ENCODE peak calls at places on chromosomes 6 and 20, in ten cellular contexts. M is PC-9, X is mucosa of descending colon, Q is Right ventricle myocardium superior, V is progenitor cell of endocrine pancreas, O is NCI-H510A, L is non-pigmented ciliary epithelial cell, Z is substantia nigra, D is fibroblast of the aortic adventitia, Y is HepG2. I is an unnamed sample.

GRCh38 chr6:6712258-6712978 is 123.9 kb downstream of the LY86 start:
- DNase-seq in D (peak; percentile 97), X (peak; percentile 67), O (no peak), Y (peak; percentile 83), V (no peak), Z (no peak), Q (no peak), M (peak; percentile 96), L (peak; percentile 31), I (peak; percentile 72)

GRCh38 chr6:20839624-20840023 is 305.4 kb downstream of the CDKAL1 start:
- DNase-seq in O (no peak), D (no peak), Q (no peak), X (no peak), M (no peak), L (no peak), Z (no peak), Y (no peak), V (no peak), I (no peak)

GRCh38 chr20:5001174-5002076 is at the start of gene SLC23A2:
- DNase-seq in O (peak; percentile 46), L (no peak), Y (no peak), Q (peak; percentile 76), V (peak; percentile 32), Z (peak; percentile 48), M (peak; percentile 45), X (peak; percentile 44), D (no peak), I (peak; percentile 79)

GRCh38 chr6:106659859-106660258 is 30.5 kb downstream of the QRSL1 start:
- DNase-seq in Y (no peak), Z (no peak), O (no peak), L (no peak), X (no peak), D (no peak), Q (no peak), V (no peak), M (no peak), I (no peak)

GRCh38 chr20:64220891-64221527 is 34.5 kb upstream of the PCMTD2 start:
- DNase-seq in D (no peak), Z (no peak), V (no peak), Q (no peak), L (no peak), M (no peak), X (no peak), O (no peak), Y (peak; percentile 66), I (no peak)

GRCh38 chr6:53623497-53623896 is 42.1 kb downstream of the KLHL31 start:
- DNase-seq in L (peak; percentile 17), Y (no peak), O (no peak), D (peak; percentile 43), Q (no peak), V (no peak), X (no peak), M (peak; percentile 46), Z (no peak), I (no peak)

GRCh38 chr6:168232046-168232445 is 87.5 kb downstream of the DACT2 start:
- DNase-seq in O (no peak), M (no peak), Y (peak; percentile 39), Q (no peak), L (no peak), V (no peak), Z (no peak), D (no peak), X (no peak), I (no peak)

GRCh38 chr20:11352041-11352440 is 565.7 kb upstream of the BTBD3 start:
- DNase-seq in V (no peak), M (no peak), Q (no peak), Y (no peak), X (no peak), Z (no peak), L (no peak), D (no peak), O (no peak), I (no peak)

GRCh38 chr6:142395768-142396231 is 94.0 kb downstream of the ADGRG6 start:
- DNase-seq in Q (no peak), Y (no peak), M (no peak), L (no peak), D (no peak), O (no peak), X (no peak), Z (no peak), V (no peak), I (no peak)

GRCh38 chr6:18209539-18210197 is 54.4 kb downstream of the KDM1B start:
- DNase-seq in Y (peak; percentile 49), O (no peak), Z (no peak), M (no peak), X (no peak), Q (no peak), L (no peak), V (no peak), D (no peak), I (no peak)

GRCh38 chr6:139473731-139474130 is 99.3 kb upstream of the CITED2 start:
- DNase-seq in D (no peak), M (no peak), Z (no peak), Y (no peak), L (no peak), V (no peak), O (no peak), X (no peak), Q (no peak), I (no peak)

GRCh38 chr6:103826209-103826608 is 1033.5 kb downstream of the HACE1 start:
- DNase-seq in L (no peak), D (no peak), Z (no peak), X (no peak), V (no peak), Q (no peak), Y (no peak), M (no peak), O (no peak), I (no peak)

GRCh38 chr20:34300809-34301586 is 2.2 kb downstream of the AHCY start:
- DNase-seq in X (no peak), D (no peak), O (no peak), Y (peak; percentile 90), V (no peak), M (no peak), L (no peak), Z (no peak), Q (no peak), I (no peak)

GRCh38 chr6:62775427-62776022 is 435.7 kb upstream of the FKBP1C start:
- DNase-seq in Y (peak; percentile 36), X (peak; percentile 8), O (no peak), M (no peak), Z (no peak), Q (no peak), D (no peak), L (no peak), V (no peak), I (no peak)

GRCh38 chr6:2563635-2564034 is 187.1 kb downstream of the MYLK4 start:
- DNase-seq in D (peak; percentile 28), Q (no peak), X (no peak), V (no peak), L (no peak), M (no peak), Z (no peak), Y (peak; percentile 34), O (no peak), I (no peak)

GRCh38 chr20:22763257-22763906 is 179.0 kb upstream of the FOXA2 start:
- DNase-seq in V (no peak), M (peak; percentile 92), O (no peak), Q (peak; percentile 50), Z (no peak), Y (no peak), X (no peak), L (no peak), D (peak; percentile 51), I (no peak)